ENCODE peak calls at places on chromosomes 2 and 18, in six cellular contexts. One of them, this sample, is unnamed.

GRCh38 chr18:76553715-76554603 is 58.9 kb upstream of the ZNF516 start:
- DNase-seq in HS-27A: no peak
- DNase-seq in RPMI7951: no peak
- DNase-seq in CD8-positive, alpha-beta T cell: no peak
- DNase-seq in small intestine: no peak
- DNase-seq in RWPE1: peak; percentile 29
- DNase-seq in this sample: no peak

GRCh38 chr2:94871226-94872087 is at the start of gene TEKT4:
- DNase-seq in RWPE1: no peak
- DNase-seq in CD8-positive, alpha-beta T cell: no peak
- DNase-seq in small intestine: no peak
- DNase-seq in HS-27A: no peak
- DNase-seq in RPMI7951: peak; percentile 47
- DNase-seq in this sample: no peak

GRCh38 chr2:231110551-231110950 is 14.3 kb downstream of the HTR2B start:
- DNase-seq in RPMI7951: peak; percentile 65
- DNase-seq in small intestine: no peak
- DNase-seq in RWPE1: no peak
- DNase-seq in HS-27A: no peak
- DNase-seq in CD8-positive, alpha-beta T cell: no peak
- DNase-seq in this sample: peak; percentile 79

GRCh38 chr18:63505566-63506335 is 29.0 kb downstream of the SERPINB5 start:
- DNase-seq in CD8-positive, alpha-beta T cell: no peak
- DNase-seq in small intestine: peak; percentile 52
- DNase-seq in RPMI7951: peak; percentile 34
- DNase-seq in HS-27A: no peak
- DNase-seq in RWPE1: peak; percentile 48
- DNase-seq in this sample: peak; percentile 41

GRCh38 chr2:74204436-74204835 is 6.0 kb downstream of the MTHFD2 start:
- DNase-seq in RWPE1: no peak
- DNase-seq in HS-27A: no peak
- DNase-seq in CD8-positive, alpha-beta T cell: no peak
- DNase-seq in small intestine: no peak
- DNase-seq in RPMI7951: no peak
- DNase-seq in this sample: no peak

GRCh38 chr2:169978402-169979017 is 151.3 kb downstream of the UBR3 start:
- DNase-seq in RPMI7951: no peak
- DNase-seq in CD8-positive, alpha-beta T cell: no peak
- DNase-seq in RWPE1: no peak
- DNase-seq in small intestine: no peak
- DNase-seq in HS-27A: no peak
- DNase-seq in this sample: no peak

GRCh38 chr18:46207985-46208384 is 103.8 kb downstream of the HAUS1 start:
- DNase-seq in CD8-positive, alpha-beta T cell: no peak
- DNase-seq in HS-27A: no peak
- DNase-seq in RPMI7951: no peak
- DNase-seq in small intestine: no peak
- DNase-seq in RWPE1: no peak
- DNase-seq in this sample: no peak

GRCh38 chr2:233813236-233814062 is 35.3 kb downstream of the MROH2A start:
- DNase-seq in HS-27A: no peak
- DNase-seq in RPMI7951: no peak
- DNase-seq in RWPE1: no peak
- DNase-seq in CD8-positive, alpha-beta T cell: no peak
- DNase-seq in small intestine: no peak
- DNase-seq in this sample: no peak

This sample was measured in LHCN-M2.